ENCODE peak calls at places on chromosomes 13 and 19, in nine cellular contexts. One of them, this sample, is unnamed.

GRCh38 chr13:36344173-36344572 is 2.0 kb downstream of the SPART start:
- DNase-seq in mesothelial cell of epicardium: no peak
- DNase-seq in PC-9: no peak
- DNase-seq in heart right ventricle: no peak
- DNase-seq in astrocyte of the spinal cord: no peak
- DNase-seq in endodermal cell: no peak
- DNase-seq in brain microvascular endothelial cell: no peak
- DNase-seq in heart left ventricle: no peak
- DNase-seq in coronary artery: no peak
- DNase-seq in this sample: no peak

GRCh38 chr13:51523082-51523518 is 61.2 kb upstream of the WDFY2 start:
- DNase-seq in coronary artery: no peak
- DNase-seq in heart right ventricle: no peak
- DNase-seq in brain microvascular endothelial cell: no peak
- DNase-seq in astrocyte of the spinal cord: peak; percentile 60
- DNase-seq in endodermal cell: no peak
- DNase-seq in mesothelial cell of epicardium: no peak
- DNase-seq in PC-9: peak; percentile 49
- DNase-seq in heart left ventricle: no peak
- DNase-seq in this sample: no peak

GRCh38 chr13:43408274-43408673 is 378.5 kb downstream of the ENOX1 start:
- DNase-seq in endodermal cell: no peak
- DNase-seq in heart left ventricle: no peak
- DNase-seq in heart right ventricle: no peak
- DNase-seq in PC-9: no peak
- DNase-seq in mesothelial cell of epicardium: no peak
- DNase-seq in brain microvascular endothelial cell: no peak
- DNase-seq in astrocyte of the spinal cord: no peak
- DNase-seq in coronary artery: no peak
- DNase-seq in this sample: no peak

GRCh38 chr19:16714702-16715294 is 4.8 kb upstream of the NWD1 start:
- DNase-seq in mesothelial cell of epicardium: no peak
- DNase-seq in PC-9: peak; percentile 57
- DNase-seq in heart left ventricle: peak; percentile 68
- DNase-seq in heart right ventricle: peak; percentile 47
- DNase-seq in coronary artery: no peak
- DNase-seq in brain microvascular endothelial cell: peak; percentile 27
- DNase-seq in astrocyte of the spinal cord: peak; percentile 25
- DNase-seq in endodermal cell: peak; percentile 91
- DNase-seq in this sample: peak; percentile 67

GRCh38 chr13:45219123-45219891 is 18.5 kb upstream of the KCTD4 start:
- DNase-seq in PC-9: no peak
- DNase-seq in endodermal cell: no peak
- DNase-seq in astrocyte of the spinal cord: no peak
- DNase-seq in heart left ventricle: no peak
- DNase-seq in mesothelial cell of epicardium: no peak
- DNase-seq in heart right ventricle: no peak
- DNase-seq in coronary artery: no peak
- DNase-seq in brain microvascular endothelial cell: no peak
- DNase-seq in this sample: no peak

GRCh38 chr13:28719227-28719562 is 425 bp upstream of the SLC46A3 start:
- DNase-seq in heart right ventricle: no peak
- DNase-seq in brain microvascular endothelial cell: no peak
- DNase-seq in PC-9: no peak
- DNase-seq in mesothelial cell of epicardium: no peak
- DNase-seq in astrocyte of the spinal cord: no peak
- DNase-seq in endodermal cell: no peak
- DNase-seq in heart left ventricle: no peak
- DNase-seq in coronary artery: no peak
- DNase-seq in this sample: no peak

GRCh38 chr19:56834564-56835375 is 5.8 kb downstream of the PEG3 start:
- DNase-seq in heart left ventricle: no peak
- DNase-seq in PC-9: no peak
- DNase-seq in endodermal cell: no peak
- DNase-seq in heart right ventricle: no peak
- DNase-seq in brain microvascular endothelial cell: no peak
- DNase-seq in mesothelial cell of epicardium: no peak
- DNase-seq in astrocyte of the spinal cord: no peak
- DNase-seq in coronary artery: no peak
- DNase-seq in this sample: no peak

GRCh38 chr13:73702419-73703071 is 431.7 kb downstream of the KLF12 start:
- DNase-seq in PC-9: peak; percentile 23
- DNase-seq in endodermal cell: no peak
- DNase-seq in astrocyte of the spinal cord: no peak
- DNase-seq in heart right ventricle: no peak
- DNase-seq in mesothelial cell of epicardium: no peak
- DNase-seq in brain microvascular endothelial cell: no peak
- DNase-seq in heart left ventricle: no peak
- DNase-seq in coronary artery: no peak
- DNase-seq in this sample: no peak

GRCh38 chr13:98252931-98253470 is 75.9 kb upstream of the RNF113B start:
- DNase-seq in brain microvascular endothelial cell: peak; percentile 91
- DNase-seq in mesothelial cell of epicardium: no peak
- DNase-seq in heart left ventricle: no peak
- DNase-seq in PC-9: no peak
- DNase-seq in endodermal cell: no peak
- DNase-seq in astrocyte of the spinal cord: peak; percentile 78
- DNase-seq in coronary artery: peak; percentile 4
- DNase-seq in heart right ventricle: no peak
- DNase-seq in this sample: no peak

GRCh38 chr19:14349426-14349825 is 31.8 kb upstream of the ADGRE5 start:
- DNase-seq in brain microvascular endothelial cell: no peak
- DNase-seq in heart left ventricle: no peak
- DNase-seq in astrocyte of the spinal cord: no peak
- DNase-seq in mesothelial cell of epicardium: no peak
- DNase-seq in coronary artery: no peak
- DNase-seq in heart right ventricle: no peak
- DNase-seq in PC-9: no peak
- DNase-seq in endodermal cell: no peak
- DNase-seq in this sample: no peak

GRCh38 chr19:497476-497860 is 1.2 kb downstream of the MADCAM1 start:
- DNase-seq in heart left ventricle: no peak
- DNase-seq in astrocyte of the spinal cord: no peak
- DNase-seq in endodermal cell: no peak
- DNase-seq in PC-9: no peak
- DNase-seq in heart right ventricle: no peak
- DNase-seq in mesothelial cell of epicardium: no peak
- DNase-seq in coronary artery: no peak
- DNase-seq in brain microvascular endothelial cell: no peak
- DNase-seq in this sample: no peak

GRCh38 chr19:22052644-22053013 is 345 bp downstream of the ZNF257 start:
- DNase-seq in mesothelial cell of epicardium: no peak
- DNase-seq in astrocyte of the spinal cord: no peak
- DNase-seq in heart left ventricle: peak; percentile 54
- DNase-seq in endodermal cell: no peak
- DNase-seq in coronary artery: no peak
- DNase-seq in brain microvascular endothelial cell: no peak
- DNase-seq in heart right ventricle: peak; percentile 16
- DNase-seq in PC-9: no peak
- DNase-seq in this sample: no peak

GRCh38 chr19:45385392-45386221 is 15.2 kb upstream of the ERCC2 start:
- DNase-seq in coronary artery: no peak
- DNase-seq in astrocyte of the spinal cord: no peak
- DNase-seq in PC-9: no peak
- DNase-seq in mesothelial cell of epicardium: no peak
- DNase-seq in brain microvascular endothelial cell: no peak
- DNase-seq in heart right ventricle: no peak
- DNase-seq in heart left ventricle: no peak
- DNase-seq in endodermal cell: peak; percentile 75
- DNase-seq in this sample: peak; percentile 39

GRCh38 chr19:42198676-42199439 is 18.6 kb downstream of the DEDD2 start:
- DNase-seq in heart left ventricle: peak; percentile 64
- DNase-seq in PC-9: no peak
- DNase-seq in coronary artery: no peak
- DNase-seq in astrocyte of the spinal cord: no peak
- DNase-seq in brain microvascular endothelial cell: no peak
- DNase-seq in endodermal cell: peak; percentile 84
- DNase-seq in mesothelial cell of epicardium: no peak
- DNase-seq in heart right ventricle: no peak
- DNase-seq in this sample: no peak

GRCh38 chr19:49854861-49855263 is 3.9 kb downstream of the PTOV1 start:
- DNase-seq in coronary artery: no peak
- DNase-seq in astrocyte of the spinal cord: no peak
- DNase-seq in brain microvascular endothelial cell: no peak
- DNase-seq in heart left ventricle: no peak
- DNase-seq in PC-9: no peak
- DNase-seq in endodermal cell: no peak
- DNase-seq in mesothelial cell of epicardium: no peak
- DNase-seq in heart right ventricle: no peak
- DNase-seq in this sample: no peak

GRCh38 chr13:93956416-93956815 is 523.1 kb downstream of the DCT start:
- DNase-seq in PC-9: no peak
- DNase-seq in astrocyte of the spinal cord: no peak
- DNase-seq in heart right ventricle: no peak
- DNase-seq in heart left ventricle: no peak
- DNase-seq in mesothelial cell of epicardium: no peak
- DNase-seq in coronary artery: no peak
- DNase-seq in endodermal cell: no peak
- DNase-seq in brain microvascular endothelial cell: no peak
- DNase-seq in this sample: no peak

GRCh38 chr19:15453091-15453498 is 3.3 kb upstream of the WIZ start:
- DNase-seq in endodermal cell: peak; percentile 78
- DNase-seq in heart left ventricle: peak; percentile 71
- DNase-seq in brain microvascular endothelial cell: no peak
- DNase-seq in PC-9: no peak
- DNase-seq in coronary artery: peak; percentile 71
- DNase-seq in astrocyte of the spinal cord: no peak
- DNase-seq in mesothelial cell of epicardium: no peak
- DNase-seq in heart right ventricle: peak; percentile 52
- DNase-seq in this sample: no peak
- TF ChIP-seq CTCF in endodermal cell: peak; percentile 60
- TF ChIP-seq CTCF in heart left ventricle: peak; percentile 24
- TF ChIP-seq CTCF in brain microvascular endothelial cell: peak; percentile 22
- TF ChIP-seq CTCF in PC-9: no peak
- TF ChIP-seq CTCF in coronary artery: no peak
- TF ChIP-seq CTCF in astrocyte of the spinal cord: no peak
- TF ChIP-seq CTCF in mesothelial cell of epicardium: no peak
- TF ChIP-seq CTCF in heart right ventricle: no peak
- TF ChIP-seq CTCF in this sample: no peak

DNA sequence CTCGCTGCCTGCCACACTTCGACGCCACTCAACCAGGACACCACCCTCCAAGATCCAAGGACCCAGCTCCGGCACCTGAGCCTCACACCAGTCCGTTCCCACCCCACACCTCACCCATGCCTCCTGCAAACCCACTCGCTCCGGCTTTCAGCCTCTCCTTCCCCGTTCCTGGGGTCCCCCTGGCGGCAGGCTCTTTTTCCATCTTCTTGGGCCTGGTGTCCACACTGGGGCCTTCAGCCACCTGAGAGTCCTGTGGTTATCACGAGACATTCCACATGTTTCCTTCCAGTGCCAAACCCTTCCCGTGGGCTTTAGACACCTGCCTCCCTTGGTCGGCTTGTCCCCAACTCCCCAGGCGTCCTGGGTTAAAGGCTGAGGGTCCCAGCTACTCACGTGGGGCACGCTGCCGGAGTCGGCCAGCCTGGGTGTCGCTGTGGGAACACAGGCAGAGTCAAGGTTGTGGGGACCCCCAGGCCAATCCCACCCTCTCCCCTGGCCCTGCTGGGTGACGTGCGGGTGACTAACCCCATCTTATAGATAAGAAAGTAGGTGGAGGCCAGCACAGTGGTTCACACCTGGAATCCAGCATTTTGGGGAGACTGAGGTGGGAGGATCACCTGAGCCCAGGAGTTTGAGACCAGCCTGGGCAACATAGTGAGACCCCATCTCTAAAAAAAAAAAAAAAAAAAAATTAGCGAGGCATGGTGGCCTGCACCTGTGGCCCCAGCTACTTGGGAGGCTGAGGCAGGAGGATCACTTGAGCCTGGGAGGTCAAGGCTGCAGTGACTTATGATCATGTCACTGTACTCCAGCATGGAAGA is 2.0 kb downstream of the JSRP1 start:
- DNase-seq in astrocyte of the spinal cord: no peak
- DNase-seq in heart right ventricle: no peak
- DNase-seq in PC-9: no peak
- DNase-seq in endodermal cell: peak; percentile 94
- DNase-seq in mesothelial cell of epicardium: no peak
- DNase-seq in heart left ventricle: peak; percentile 55
- DNase-seq in coronary artery: no peak
- DNase-seq in brain microvascular endothelial cell: no peak
- DNase-seq in this sample: peak; percentile 79
- TF ChIP-seq CTCF in astrocyte of the spinal cord: peak; percentile 68
- TF ChIP-seq CTCF in heart right ventricle: no peak
- TF ChIP-seq CTCF in PC-9: no peak
- TF ChIP-seq CTCF in endodermal cell: peak; percentile 82
- TF ChIP-seq CTCF in mesothelial cell of epicardium: peak; percentile 38
- TF ChIP-seq CTCF in heart left ventricle: no peak
- TF ChIP-seq CTCF in coronary artery: no peak
- TF ChIP-seq CTCF in brain microvascular endothelial cell: peak; percentile 77
- TF ChIP-seq CTCF in this sample: peak; percentile 34

DNA sequence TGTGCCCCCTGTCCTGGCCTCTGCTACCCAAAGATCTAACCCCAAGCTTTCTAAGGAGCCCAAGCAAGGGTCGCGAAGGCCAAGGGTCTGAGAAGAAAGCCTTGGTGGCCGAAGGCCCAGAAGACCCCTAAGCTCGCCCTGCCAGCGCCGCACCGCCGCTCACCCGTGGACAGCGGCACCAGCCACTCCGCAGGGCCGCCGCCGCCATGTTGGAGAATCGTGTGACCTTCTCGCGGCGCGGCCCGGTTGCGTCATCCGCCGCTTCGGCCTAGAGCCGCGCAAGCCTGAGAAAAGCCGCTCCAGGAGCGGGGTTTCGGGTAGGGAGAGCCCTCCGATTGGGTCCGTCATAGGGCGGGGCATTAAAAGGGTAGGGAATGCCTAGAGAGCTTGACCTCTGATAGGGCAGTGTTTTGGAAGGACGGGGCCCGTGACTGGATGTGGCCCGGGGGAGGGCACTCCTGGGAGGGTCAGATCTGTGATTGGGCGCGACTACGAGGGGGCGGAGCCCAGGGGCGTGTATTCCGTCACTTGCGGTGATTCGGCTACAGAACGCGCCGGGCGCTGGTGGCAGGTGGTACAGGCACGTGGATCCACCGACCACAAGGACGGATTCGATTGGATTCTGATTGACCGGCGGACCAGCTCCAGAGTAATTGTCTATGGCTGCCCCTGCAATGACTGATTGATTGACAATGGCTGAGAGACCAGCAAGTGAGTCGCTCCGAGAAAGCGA is at the start of gene TIMM44:
- DNase-seq in heart left ventricle: peak; percentile 99
- DNase-seq in PC-9: peak; percentile 99
- DNase-seq in mesothelial cell of epicardium: peak; percentile 91
- DNase-seq in coronary artery: peak; percentile 100
- DNase-seq in astrocyte of the spinal cord: peak; percentile 99
- DNase-seq in heart right ventricle: peak; percentile 98
- DNase-seq in endodermal cell: peak; percentile 99
- DNase-seq in brain microvascular endothelial cell: peak; percentile 100
- DNase-seq in this sample: peak; percentile 99
- TF ChIP-seq CTCF in heart left ventricle: no peak
- TF ChIP-seq CTCF in PC-9: no peak
- TF ChIP-seq CTCF in mesothelial cell of epicardium: no peak
- TF ChIP-seq CTCF in coronary artery: no peak
- TF ChIP-seq CTCF in astrocyte of the spinal cord: no peak
- TF ChIP-seq CTCF in heart right ventricle: no peak
- TF ChIP-seq CTCF in endodermal cell: no peak
- TF ChIP-seq CTCF in brain microvascular endothelial cell: no peak
- TF ChIP-seq CTCF in this sample: no peak

DNA sequence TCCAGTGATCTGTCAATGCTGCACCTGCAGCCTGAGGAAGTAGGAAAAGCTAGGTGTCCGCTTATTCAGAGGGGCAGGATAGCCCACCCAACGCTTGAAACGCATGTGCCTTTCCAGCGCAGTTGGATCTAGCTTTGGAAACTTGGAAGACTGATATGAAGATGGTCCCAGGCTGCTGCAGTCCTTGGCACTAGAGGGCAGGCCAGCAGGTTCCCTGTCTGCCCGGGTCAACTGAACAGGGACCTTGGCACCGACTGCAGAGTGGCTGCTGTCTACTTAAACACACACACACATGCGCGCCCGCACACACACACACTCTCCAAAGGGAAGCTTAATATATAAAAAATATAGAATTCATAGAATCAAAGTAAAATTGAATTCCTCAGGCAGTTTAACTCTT is 100.0 kb downstream of the TSHZ3 start:
- DNase-seq in heart right ventricle: no peak
- DNase-seq in mesothelial cell of epicardium: no peak
- DNase-seq in endodermal cell: no peak
- DNase-seq in PC-9: no peak
- DNase-seq in heart left ventricle: no peak
- DNase-seq in coronary artery: no peak
- DNase-seq in brain microvascular endothelial cell: no peak
- DNase-seq in astrocyte of the spinal cord: no peak
- DNase-seq in this sample: no peak
- TF ChIP-seq CTCF in heart right ventricle: no peak
- TF ChIP-seq CTCF in mesothelial cell of epicardium: no peak
- TF ChIP-seq CTCF in endodermal cell: peak; percentile 46
- TF ChIP-seq CTCF in PC-9: no peak
- TF ChIP-seq CTCF in heart left ventricle: no peak
- TF ChIP-seq CTCF in coronary artery: no peak
- TF ChIP-seq CTCF in brain microvascular endothelial cell: peak; percentile 21
- TF ChIP-seq CTCF in astrocyte of the spinal cord: peak; percentile 11
- TF ChIP-seq CTCF in this sample: no peak